ENCODE peak calls at places on chromosomes 16 and 17, in nine cellular contexts. L, F, H, W, N, S, B, D and A are unnamed samples.

GRCh38 chr17:1270210-1271019 is at the start of gene BHLHA9:
- DNase-seq in L (peak; percentile 4), F (no peak), H (no peak), W (no peak), N (no peak), S (no peak), B (no peak), D (peak; percentile 73), A (no peak)

GRCh38 chr17:44916059-44916780 is 920 bp upstream of the GFAP start:
- DNase-seq in L (peak; percentile 55), F (no peak), H (no peak), W (no peak), N (no peak), S (peak; percentile 23), B (no peak), D (no peak), A (peak; percentile 17)

GRCh38 chr17:11644265-11645212 is 46.3 kb downstream of the DNAH9 start:
- DNase-seq in L (peak; percentile 53), F (no peak), H (no peak), W (peak; percentile 42), N (peak; percentile 36), S (peak; percentile 61), B (peak; percentile 94), D (peak; percentile 88), A (peak; percentile 20)

GRCh38 chr17:17921192-17922082 is 50.8 kb downstream of the TOM1L2 start:
- DNase-seq in L (peak; percentile 97), F (no peak), H (peak; percentile 81), W (peak; percentile 85), N (peak; percentile 89), S (no peak), B (peak; percentile 89), D (peak; percentile 91), A (peak; percentile 96)

GRCh38 chr17:58107306-58107705 is 24.1 kb downstream of the DYNLL2 start:
- DNase-seq in L (no peak), F (no peak), H (no peak), W (no peak), N (no peak), S (no peak), B (no peak), D (no peak), A (no peak)

GRCh38 chr17:81365148-81365600 is 30.1 kb upstream of the BAHCC1 start:
- DNase-seq in L (peak; percentile 47), F (no peak), H (no peak), W (peak; percentile 75), N (no peak), S (peak; percentile 87), B (peak; percentile 63), D (peak; percentile 86), A (peak; percentile 72)

GRCh38 chr17:79623786-79624657 is 13.2 kb upstream of the RBFOX3 start:
- DNase-seq in L (no peak), F (no peak), H (no peak), W (no peak), N (no peak), S (peak; percentile 16), B (no peak), D (peak; percentile 45), A (no peak)

GRCh38 chr17:55576237-55576998 is 65.2 kb upstream of the SMIM36 start:
- DNase-seq in L (peak; percentile 67), F (no peak), H (peak; percentile 60), W (peak; percentile 73), N (peak; percentile 44), S (peak; percentile 44), B (no peak), D (no peak), A (peak; percentile 84)

GRCh38 chr16:2777231-2777902 is at the start of gene ELOB:
- DNase-seq in L (peak; percentile 78), F (peak; percentile 84), H (peak; percentile 18), W (peak; percentile 82), N (peak; percentile 89), S (peak; percentile 92), B (peak; percentile 92), D (peak; percentile 94), A (peak; percentile 47)

GRCh38 chr17:11996722-11997146 is 541 bp downstream of the ZNF18 start:
- DNase-seq in L (peak; percentile 43), F (peak; percentile 25), H (no peak), W (peak; percentile 43), N (peak; percentile 59), S (no peak), B (peak; percentile 68), D (no peak), A (peak; percentile 34)

DNA sequence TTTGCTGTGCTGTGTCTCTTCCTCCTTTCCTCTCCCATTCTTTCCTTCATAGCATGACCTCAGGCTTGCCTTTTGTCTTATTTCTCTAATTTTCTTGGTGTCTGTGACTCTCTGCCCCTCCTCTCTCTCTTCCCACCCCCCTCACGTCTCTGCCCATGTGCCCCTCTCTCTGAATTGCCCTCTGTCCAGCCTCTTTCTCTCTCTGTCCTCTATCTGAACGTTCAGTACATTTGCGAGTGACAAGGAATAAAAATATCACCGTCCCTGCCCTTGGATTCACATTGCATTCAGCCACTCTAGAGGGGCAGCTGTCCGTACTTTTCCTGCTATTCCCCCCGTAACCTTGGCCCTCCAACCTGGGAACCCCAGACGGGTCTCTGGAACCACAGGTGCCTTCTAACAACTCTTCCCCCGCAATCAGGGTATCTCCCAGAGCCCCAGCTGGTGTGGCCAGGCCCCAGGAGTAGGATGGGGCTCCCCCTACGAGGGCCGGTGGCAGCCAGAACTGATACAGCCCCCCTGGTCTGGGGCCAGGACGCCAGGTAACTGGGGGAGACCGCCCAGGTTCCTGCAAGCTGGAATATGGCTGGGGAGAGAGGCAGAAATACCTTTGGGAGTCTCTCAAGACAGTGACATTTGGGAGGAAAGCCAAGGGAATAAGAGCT is 1.8 kb downstream of the KIF1C start:
- DNase-seq in L (no peak), F (no peak), H (no peak), W (no peak), N (no peak), S (no peak), B (no peak), D (no peak), A (no peak)
- H3K4me3 ChIP-seq in L (peak overlapping the region; percentile 97), F (no peak overlapping the region), H (peak overlapping the region; percentile 94), W (peak overlapping the region; percentile 84), N (peak overlapping the region; percentile 95), S (peak overlapping the region; percentile 99), B (peak overlapping the region; percentile 93), D (peak overlapping the region; percentile 97), A (peak overlapping the region; percentile 69)

GRCh38 chr16:67965668-67966548 is 2.5 kb downstream of the SLC12A4 start:
- DNase-seq in L (peak; percentile 46), F (no peak), H (no peak), W (no peak), N (no peak), S (no peak), B (no peak), D (no peak), A (no peak)
- H3K4me3 ChIP-seq in L (peak overlapping the region; percentile 99), F (no peak overlapping the region), H (peak overlapping the region; percentile 89), W (peak overlapping the region; percentile 96), N (peak overlapping the region; percentile 4), S (peak overlapping the region; percentile 94), B (no peak overlapping the region), D (no peak overlapping the region), A (peak overlapping the region; percentile 100)

GRCh38 chr16:50244504-50245416 is 21.6 kb upstream of the ADCY7 start:
- DNase-seq in L (no peak), F (no peak), H (no peak), W (no peak), N (no peak), S (no peak), B (no peak), D (peak; percentile 85), A (no peak)
- H3K4me3 ChIP-seq in L (peak overlapping the region; percentile 62), F (peak overlapping the region; percentile 47), H (no peak overlapping the region), W (peak overlapping the region; percentile 69), N (peak overlapping the region; percentile 68), S (peak overlapping the region; percentile 76), B (no peak overlapping the region), D (no peak overlapping the region), A (peak overlapping the region; percentile 56)

GRCh38 chr17:46768540-46768870 is 50.0 kb downstream of the WNT3 start:
- DNase-seq in L (no peak), F (no peak), H (no peak), W (no peak), N (no peak), S (no peak), B (no peak), D (peak; percentile 44), A (no peak)

GRCh38 chr17:46770439-46770817 is 48.1 kb downstream of the WNT3 start:
- DNase-seq in L (no peak), F (no peak), H (no peak), W (no peak), N (no peak), S (no peak), B (no peak), D (no peak), A (no peak)

GRCh38 chr17:46770818-46771600 is 47.5 kb downstream of the WNT3 start:
- DNase-seq in L (peak; percentile 37), F (no peak), H (no peak), W (peak; percentile 51), N (peak; percentile 62), S (peak; percentile 61), B (peak; percentile 45), D (peak; percentile 91), A (no peak)

GRCh38 chr17:46771601-46772012 is 46.9 kb downstream of the WNT3 start:
- DNase-seq in L (peak; percentile 22), F (no peak), H (no peak), W (peak; percentile 20), N (no peak), S (peak; percentile 59), B (no peak), D (peak; percentile 90), A (no peak)

GRCh38 chr17:46769531-46770438 is 48.7 kb downstream of the WNT3 start:
- DNase-seq in L (peak; percentile 22), F (no peak), H (no peak), W (no peak), N (no peak), S (peak; percentile 40), B (no peak), D (peak; percentile 56), A (no peak)
- H3K4me3 ChIP-seq in L (no peak overlapping the region), F (no peak overlapping the region), H (no peak overlapping the region), W (no peak overlapping the region), N (no peak overlapping the region), S (peak overlapping the region; percentile 19), B (no peak overlapping the region), D (no peak overlapping the region), A (no peak overlapping the region)

GRCh38 chr16:12434567-12434966 is 369.1 kb downstream of the CPPED1 start:
- DNase-seq in L (no peak), F (no peak), H (no peak), W (no peak), N (no peak), S (no peak), B (no peak), D (no peak), A (no peak)

GRCh38 chr16:12436201-12436657 is 367.5 kb downstream of the CPPED1 start:
- DNase-seq in L (no peak), F (no peak), H (no peak), W (no peak), N (no peak), S (no peak), B (no peak), D (peak; percentile 82), A (no peak)

GRCh38 chr16:12437761-12438440 is 365.8 kb downstream of the CPPED1 start:
- DNase-seq in L (no peak), F (no peak), H (no peak), W (no peak), N (no peak), S (no peak), B (no peak), D (no peak), A (no peak)

GRCh38 chr16:12433691-12434390 is 369.8 kb downstream of the CPPED1 start:
- DNase-seq in L (no peak), F (no peak), H (no peak), W (no peak), N (no peak), S (no peak), B (no peak), D (no peak), A (no peak)

GRCh38 chr16:12435730-12436129 is 368.0 kb downstream of the CPPED1 start:
- DNase-seq in L (no peak), F (no peak), H (no peak), W (no peak), N (no peak), S (no peak), B (no peak), D (peak; percentile 57), A (no peak)
- H3K4me3 ChIP-seq in L (no peak overlapping the region), F (no peak overlapping the region), H (no peak overlapping the region), W (no peak overlapping the region), N (no peak overlapping the region), S (no peak overlapping the region), B (no peak overlapping the region), D (no peak overlapping the region), A (no peak overlapping the region)